ENCODE peak calls at places on chromosomes 12 and 14, in eight cellular contexts. T, U, Z, D, K, J, P and R are unnamed samples.

GRCh38 chr14:63308723-63309317 is 9.9 kb downstream of the GPHB5 start:
- DNase-seq in D (no peak), P (peak), T (peak), Z (no peak), U (no peak), J (peak), K (peak), R (no peak)

GRCh38 chr12:66500841-66501240 is 178.0 kb downstream of the GRIP1 start:
- DNase-seq in Z (no peak), P (no peak), K (no peak), U (no peak), J (peak), D (no peak), T (no peak), R (no peak)

GRCh38 chr14:64337901-64338615 is 43.9 kb upstream of the ESR2 start:
- DNase-seq in U (peak), K (peak), J (peak), P (peak), D (no peak), Z (no peak), T (peak), R (peak)

GRCh38 chr12:57234571-57235011 is 5.1 kb downstream of the SHMT2 start:
- DNase-seq in P (no peak), U (peak), K (no peak), J (no peak), D (no peak), T (no peak), Z (no peak), R (no peak)

GRCh38 chr14:85607571-85608219 is 77.8 kb downstream of the FLRT2 start:
- DNase-seq in T (peak), Z (no peak), D (no peak), J (no peak), P (peak), U (no peak), K (peak), R (no peak)

GRCh38 chr12:15268927-15269552 is 47.8 kb upstream of the RERG start:
- DNase-seq in D (no peak), K (peak), P (peak), T (peak), Z (peak), U (no peak), J (peak), R (no peak)

GRCh38 chr14:101294136-101294535 is 267.2 kb upstream of the DIO3 start:
- DNase-seq in Z (no peak), J (no peak), P (no peak), K (no peak), D (no peak), T (no peak), U (no peak), R (no peak)

GRCh38 chr12:12028668-12029402 is 41.9 kb upstream of the BCL2L14 start:
- DNase-seq in T (no peak), D (no peak), P (no peak), K (no peak), Z (no peak), U (no peak), J (no peak), R (no peak)

GRCh38 chr12:121812921-121813896 is 9.4 kb downstream of the SETD1B start:
- DNase-seq in U (peak), P (peak), K (no peak), D (no peak), Z (peak), J (no peak), T (peak), R (no peak)

GRCh38 chr12:121810833-121811433 is 7.1 kb downstream of the SETD1B start:
- DNase-seq in J (no peak), Z (no peak), U (no peak), T (no peak), D (no peak), P (no peak), K (no peak), R (no peak)

GRCh38 chr12:121811434-121812319 is 7.9 kb downstream of the SETD1B start:
- DNase-seq in K (peak), D (peak), P (peak), J (peak), T (peak), Z (peak), U (peak), R (no peak)

GRCh38 chr12:121813951-121814350 is 10.1 kb downstream of the SETD1B start:
- DNase-seq in U (no peak), J (no peak), D (no peak), Z (no peak), T (no peak), K (no peak), P (no peak), R (no peak)

DNA sequence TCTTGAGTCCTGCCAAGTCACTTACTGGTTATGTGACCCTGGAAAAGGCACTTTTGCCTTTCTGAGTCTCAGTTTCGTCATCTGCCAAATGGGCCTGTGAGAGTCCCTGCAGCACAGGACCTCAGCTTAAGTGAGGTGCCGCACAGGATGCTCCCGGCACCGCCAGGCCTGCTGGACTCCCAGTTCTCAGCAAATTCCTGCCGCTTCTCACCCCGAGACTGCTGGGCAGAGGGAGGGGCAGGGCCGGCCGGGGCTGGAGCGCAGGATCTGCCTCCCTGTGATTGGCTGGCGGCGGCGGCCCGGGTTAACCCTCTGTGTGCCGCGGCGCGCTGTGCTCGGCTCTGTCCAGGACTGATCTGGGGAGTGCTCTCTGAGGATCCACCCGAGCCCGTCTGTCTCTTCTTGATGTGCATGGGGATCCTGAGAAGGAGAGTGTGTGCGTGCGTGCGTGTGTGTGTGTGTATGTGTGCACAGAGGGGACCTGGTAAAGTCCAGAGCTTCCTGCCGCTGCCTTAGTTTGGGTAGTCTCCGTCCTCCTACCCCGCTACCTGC is 8.6 kb downstream of the SETD1B start:
- DNase-seq in T (peak), P (peak), D (peak), K (peak), J (peak), Z (peak), U (peak), R (no peak)
- TF ChIP-seq CTCF in T (no peak), P (no peak), D (no peak), K (peak), J (no peak), Z (peak), U (peak), R (peak)

DNA sequence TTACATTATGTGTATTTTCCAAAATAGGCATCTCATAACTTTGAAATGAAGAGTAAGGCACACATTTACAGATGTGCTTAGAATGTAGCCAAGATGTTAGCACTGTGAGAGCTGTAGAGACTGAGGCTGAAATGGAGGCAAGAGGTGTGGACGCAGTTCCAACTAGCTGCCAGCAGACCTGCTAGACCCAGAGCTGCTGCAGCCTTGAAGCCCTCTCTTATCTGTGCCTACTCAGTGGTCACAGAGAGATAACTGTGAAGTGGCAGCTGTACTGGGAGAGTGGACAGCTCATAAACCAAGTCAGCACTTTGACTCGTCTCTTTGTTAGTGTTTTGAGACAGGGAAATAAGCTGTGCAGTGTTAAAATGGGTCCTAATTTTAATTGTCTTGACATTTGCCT is 470.8 kb downstream of the CCER1 start:
- DNase-seq in U (no peak), P (no peak), J (no peak), T (no peak), K (peak), Z (no peak), D (no peak), R (no peak)
- TF ChIP-seq CTCF in U (no peak), P (no peak), J (no peak), T (no peak), K (no peak), Z (no peak), D (no peak), R (no peak)

GRCh38 chr14:73491256-73491976 is 683 bp downstream of the RIOX1 start:
- DNase-seq in J (peak), D (peak), U (peak), K (peak), P (peak), Z (peak), T (peak), R (no peak)
- TF ChIP-seq CTCF in J (no peak), D (no peak), U (no peak), K (no peak), P (no peak), Z (no peak), T (no peak), R (no peak)

DNA sequence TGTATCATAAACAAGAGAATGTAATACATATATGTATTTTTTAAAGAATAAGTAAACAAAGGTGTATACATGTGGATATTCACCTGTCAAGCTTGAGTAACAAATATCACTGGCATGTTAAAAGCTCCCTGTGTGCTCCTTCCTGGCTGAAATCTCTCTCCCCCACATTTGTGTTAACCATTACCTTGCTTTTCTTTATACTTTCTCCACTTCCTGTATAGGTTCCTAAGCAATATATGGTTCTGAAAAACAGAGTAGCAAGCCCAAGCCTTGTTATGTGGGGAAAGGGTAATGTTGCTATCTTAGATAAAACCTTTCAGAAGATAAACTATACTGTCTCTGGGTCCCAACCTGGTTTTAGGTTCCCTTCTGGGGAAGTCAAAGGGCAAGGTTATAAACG is 32.3 kb upstream of the TBC1D30 start:
- DNase-seq in K (no peak), P (no peak), J (no peak), D (no peak), T (no peak), Z (no peak), U (no peak), R (no peak)
- TF ChIP-seq CTCF in K (no peak), P (no peak), J (no peak), D (no peak), T (no peak), Z (no peak), U (no peak), R (no peak)

GRCh38 chr14:62162998-62163589 is 400.9 kb downstream of the SNAPC1 start:
- DNase-seq in J (peak), U (no peak), Z (no peak), K (peak), D (no peak), P (peak), T (peak), R (no peak)

DNA sequence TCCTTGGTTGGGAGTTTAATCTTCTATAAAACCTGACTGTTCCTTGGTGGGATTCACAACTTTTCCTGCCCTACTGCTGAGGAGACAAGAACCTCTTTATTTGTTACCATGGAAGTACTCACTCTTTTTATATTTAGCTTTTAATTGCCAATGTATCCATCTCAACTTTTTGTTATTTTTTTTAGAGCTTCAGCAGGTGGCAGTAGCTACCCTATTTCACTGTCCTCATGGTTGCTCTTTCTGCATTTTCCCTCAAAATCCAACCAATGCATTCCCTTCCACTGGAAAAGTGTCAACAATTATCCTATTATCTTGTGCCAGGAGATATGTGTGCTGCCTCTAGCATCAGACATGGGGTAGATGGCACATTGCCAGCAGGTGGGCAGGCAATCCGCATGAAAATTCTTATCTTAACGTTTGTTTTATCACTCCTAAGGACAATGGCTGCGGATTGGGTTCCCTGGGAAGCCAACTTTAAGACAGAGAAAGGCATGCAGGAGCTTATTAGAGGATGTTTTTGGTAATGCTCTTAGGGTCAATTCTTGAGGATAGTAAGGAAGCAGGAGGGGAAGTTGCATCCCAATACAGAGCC is 406.4 kb downstream of the SNAPC1 start:
- DNase-seq in K (no peak), J (no peak), Z (no peak), U (no peak), T (no peak), D (no peak), P (no peak), R (no peak)
- TF ChIP-seq CTCF in K (peak), J (no peak), Z (no peak), U (no peak), T (no peak), D (no peak), P (no peak), R (peak)

DNA sequence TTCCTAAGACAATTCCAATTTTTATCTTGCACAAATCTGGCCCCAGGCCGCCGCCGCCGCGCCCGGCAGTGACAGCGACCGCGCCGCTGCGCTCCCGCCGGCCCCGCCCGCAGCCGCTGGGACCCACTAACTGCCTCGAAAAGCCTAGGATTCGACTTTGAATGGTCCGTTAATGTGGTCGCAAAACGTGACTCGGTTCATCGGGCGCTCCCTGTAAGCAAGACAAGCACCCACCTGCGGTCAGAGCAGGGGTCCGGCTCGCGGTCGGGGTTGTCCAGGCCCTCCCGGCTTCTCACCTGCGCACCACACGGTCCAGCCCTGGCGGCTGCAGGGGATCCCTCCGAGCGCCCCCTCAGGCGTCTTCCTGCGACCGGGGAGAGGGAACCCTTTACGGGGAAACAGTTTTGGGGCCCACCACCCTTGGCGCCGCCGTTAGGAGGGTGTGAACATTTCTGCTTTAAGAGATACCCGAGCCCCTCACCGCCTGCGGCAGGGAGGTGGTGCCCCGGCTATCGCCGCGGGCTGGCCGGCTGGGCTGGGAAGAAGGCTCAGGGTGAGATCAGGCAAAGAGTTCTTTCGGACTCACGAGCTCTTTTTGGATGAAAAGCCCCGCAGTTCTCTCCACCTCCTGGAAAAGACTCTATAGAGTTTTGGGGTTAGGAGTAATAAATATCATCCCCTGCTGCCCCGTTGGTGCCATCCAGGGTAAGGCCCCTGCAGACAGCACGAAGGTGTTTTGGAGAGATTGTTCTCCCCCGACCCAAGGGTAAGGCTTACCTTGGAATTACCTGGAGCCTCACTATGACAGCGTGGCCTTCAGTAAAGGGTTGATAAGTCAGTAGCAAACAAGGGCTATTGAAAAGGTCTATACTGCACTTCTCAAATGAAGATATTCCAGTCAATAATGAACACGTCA is 13.6 kb upstream of the FOXJ2 start:
- DNase-seq in D (no peak), J (peak), U (no peak), Z (no peak), T (peak), K (no peak), P (peak), R (no peak)
- TF ChIP-seq CTCF in D (no peak), J (no peak), U (no peak), Z (no peak), T (no peak), K (no peak), P (no peak), R (no peak)

DNA sequence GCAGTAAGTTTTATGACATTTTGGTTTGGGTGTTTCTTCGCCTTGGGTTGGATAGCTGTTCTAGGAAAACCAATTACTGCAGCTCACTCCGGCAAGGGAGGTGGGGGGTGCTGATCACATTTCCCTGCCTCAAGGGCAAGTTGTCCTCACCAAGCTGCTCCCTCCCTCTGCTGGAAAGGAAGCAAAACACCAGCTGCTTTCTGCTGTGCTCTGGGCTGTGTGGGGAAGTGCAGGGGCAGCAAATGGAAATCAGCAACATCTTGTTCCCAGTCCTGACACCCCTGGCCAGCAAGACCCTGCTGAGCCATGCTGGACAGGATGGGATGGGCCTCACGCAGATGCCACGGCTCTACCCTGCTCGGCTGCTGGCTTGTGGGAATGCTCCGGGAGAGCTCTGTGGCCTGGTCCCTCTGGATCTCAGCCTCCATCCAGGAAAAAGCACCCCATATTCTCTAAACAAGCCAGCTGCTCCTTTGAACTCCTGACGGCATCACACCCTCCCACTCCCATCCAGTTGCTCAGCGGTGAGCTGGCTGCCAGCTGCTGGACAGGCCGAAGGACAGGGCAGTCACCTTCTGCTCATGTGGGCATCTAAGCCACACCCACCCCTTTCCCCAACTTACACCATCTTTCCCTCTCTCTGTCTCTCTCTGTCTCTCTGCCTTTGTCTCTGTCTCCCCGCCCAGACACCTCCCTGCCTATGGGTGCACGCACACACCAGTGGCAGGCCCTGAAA is 52.4 kb upstream of the EIF5 start:
- DNase-seq in D (no peak), P (peak), K (peak), J (no peak), U (no peak), Z (peak), T (peak), R (no peak)
- TF ChIP-seq CTCF in D (peak), P (peak), K (peak), J (no peak), U (peak), Z (no peak), T (peak), R (peak)

DNA sequence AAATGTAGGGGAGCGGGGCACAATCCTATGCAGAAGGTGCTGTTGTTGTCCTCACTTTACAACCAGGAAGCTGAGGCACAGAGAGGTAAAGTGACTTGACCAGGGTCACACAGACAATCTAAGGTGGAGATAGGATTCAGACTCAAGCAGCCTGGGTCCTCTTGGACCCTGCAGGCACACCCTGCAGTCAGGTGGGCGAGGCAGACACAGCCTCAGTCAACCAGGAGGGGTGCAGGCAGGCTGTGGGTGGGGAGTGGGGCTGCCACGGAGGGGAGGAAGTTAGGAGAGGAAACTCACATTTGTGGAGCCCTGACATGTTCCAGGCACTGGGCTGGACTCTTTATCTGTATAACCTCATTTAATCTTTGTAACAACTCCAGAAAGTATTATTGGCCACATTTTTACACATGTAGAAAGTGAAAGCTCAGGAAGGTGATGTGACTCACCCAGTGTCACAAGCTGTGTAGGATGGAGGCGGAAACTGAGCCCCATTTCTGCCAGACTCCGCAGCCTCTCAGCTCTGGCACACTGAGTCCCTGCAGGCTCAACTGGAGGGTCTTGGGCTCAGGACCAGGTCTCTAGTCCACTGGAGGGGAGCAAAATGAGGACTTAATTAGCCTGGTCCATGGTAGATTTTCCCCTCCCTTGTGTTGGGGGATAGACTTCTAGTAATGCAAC is 24.9 kb upstream of the CHGA start:
- DNase-seq in P (no peak), J (no peak), U (no peak), T (peak), D (no peak), Z (no peak), K (no peak), R (no peak)
- TF ChIP-seq CTCF in P (no peak), J (no peak), U (no peak), T (no peak), D (no peak), Z (no peak), K (no peak), R (no peak)

DNA sequence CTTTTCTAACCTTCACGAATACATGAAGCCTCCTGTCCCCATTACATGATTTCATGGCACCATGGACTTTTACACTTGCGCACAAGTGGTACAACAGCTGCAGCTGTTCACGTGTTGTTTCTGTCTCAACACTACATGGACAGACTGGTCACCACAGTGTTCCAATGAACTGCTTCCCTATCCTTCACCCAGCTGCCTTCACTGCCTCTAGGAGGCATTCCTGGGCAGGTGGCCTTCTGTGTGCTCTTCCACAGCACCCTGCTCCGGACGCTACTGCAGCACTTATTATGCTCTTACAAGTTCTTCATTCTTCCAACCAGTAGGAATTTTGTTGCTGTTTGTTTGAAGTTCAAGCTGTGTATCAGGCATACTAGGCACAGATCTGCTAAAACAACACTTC is 1.5 kb downstream of the MTERF2 start:
- DNase-seq in K (no peak), D (no peak), T (no peak), Z (no peak), J (no peak), P (no peak), U (no peak), R (no peak)
- TF ChIP-seq CTCF in K (no peak), D (no peak), T (no peak), Z (no peak), J (no peak), P (no peak), U (no peak), R (no peak)